ENCODE peak calls at places on chromosomes 1 and 21, in six cellular contexts. One of them, this sample, is unnamed.

GRCh38 chr1:25577151-25577920 is 33.9 kb downstream of the LDLRAP1 start:
- DNase-seq in fibroblast of the aortic adventitia: no peak
- DNase-seq in uterus: no peak
- DNase-seq in epithelial cell of esophagus: no peak
- DNase-seq in NB4: no peak
- DNase-seq in AG04450: no peak
- DNase-seq in this sample: no peak

GRCh38 chr1:233440952-233441401 is 113.5 kb downstream of the MAP3K21 start:
- DNase-seq in uterus: no peak
- DNase-seq in fibroblast of the aortic adventitia: peak
- DNase-seq in NB4: peak
- DNase-seq in AG04450: no peak
- DNase-seq in epithelial cell of esophagus: peak
- DNase-seq in this sample: peak

GRCh38 chr21:44813149-44813548 is 4.7 kb downstream of the SUMO3 start:
- DNase-seq in uterus: no peak
- DNase-seq in AG04450: no peak
- DNase-seq in epithelial cell of esophagus: no peak
- DNase-seq in fibroblast of the aortic adventitia: no peak
- DNase-seq in NB4: no peak
- DNase-seq in this sample: no peak

GRCh38 chr1:160169553-160170399 is 18.4 kb downstream of the ATP1A4 start:
- DNase-seq in NB4: peak
- DNase-seq in epithelial cell of esophagus: no peak
- DNase-seq in fibroblast of the aortic adventitia: no peak
- DNase-seq in AG04450: no peak
- DNase-seq in uterus: no peak
- DNase-seq in this sample: no peak

GRCh38 chr1:66274634-66275033 is 259.3 kb upstream of the SGIP1 start:
- DNase-seq in NB4: no peak
- DNase-seq in AG04450: no peak
- DNase-seq in uterus: no peak
- DNase-seq in epithelial cell of esophagus: peak
- DNase-seq in fibroblast of the aortic adventitia: peak
- DNase-seq in this sample: peak

GRCh38 chr1:85496881-85497582 is 32.1 kb upstream of the DDAH1 start:
- DNase-seq in fibroblast of the aortic adventitia: no peak
- DNase-seq in uterus: no peak
- DNase-seq in AG04450: no peak
- DNase-seq in NB4: no peak
- DNase-seq in epithelial cell of esophagus: no peak
- DNase-seq in this sample: peak

GRCh38 chr1:206560021-206560716 is 52.1 kb downstream of the EIF2D start:
- DNase-seq in uterus: no peak
- DNase-seq in epithelial cell of esophagus: no peak
- DNase-seq in NB4: no peak
- DNase-seq in AG04450: no peak
- DNase-seq in fibroblast of the aortic adventitia: no peak
- DNase-seq in this sample: no peak

GRCh38 chr1:192654607-192655389 is 18.9 kb downstream of the RGS13 start:
- DNase-seq in fibroblast of the aortic adventitia: peak
- DNase-seq in NB4: no peak
- DNase-seq in epithelial cell of esophagus: peak
- DNase-seq in uterus: no peak
- DNase-seq in AG04450: no peak
- DNase-seq in this sample: peak

GRCh38 chr1:10057305-10057704 is 24.5 kb downstream of the UBE4B start:
- DNase-seq in uterus: peak
- DNase-seq in AG04450: no peak
- DNase-seq in NB4: peak
- DNase-seq in fibroblast of the aortic adventitia: peak
- DNase-seq in epithelial cell of esophagus: peak
- DNase-seq in this sample: no peak

GRCh38 chr1:46714976-46715375 is 3.9 kb downstream of the EFCAB14 start:
- DNase-seq in epithelial cell of esophagus: no peak
- DNase-seq in fibroblast of the aortic adventitia: no peak
- DNase-seq in NB4: no peak
- DNase-seq in AG04450: no peak
- DNase-seq in uterus: no peak
- DNase-seq in this sample: no peak

GRCh38 chr1:96306809-96307208 is 414.8 kb upstream of the PTBP2 start:
- DNase-seq in epithelial cell of esophagus: peak
- DNase-seq in AG04450: peak
- DNase-seq in fibroblast of the aortic adventitia: peak
- DNase-seq in uterus: no peak
- DNase-seq in NB4: no peak
- DNase-seq in this sample: peak

GRCh38 chr1:147762233-147763024 is 2.0 kb upstream of the GJA5 start:
- DNase-seq in AG04450: no peak
- DNase-seq in NB4: no peak
- DNase-seq in fibroblast of the aortic adventitia: peak
- DNase-seq in uterus: no peak
- DNase-seq in epithelial cell of esophagus: no peak
- DNase-seq in this sample: no peak

GRCh38 chr21:37808261-37808660 is 108.0 kb downstream of the KCNJ6 start:
- DNase-seq in uterus: no peak
- DNase-seq in epithelial cell of esophagus: no peak
- DNase-seq in AG04450: no peak
- DNase-seq in NB4: no peak
- DNase-seq in fibroblast of the aortic adventitia: no peak
- DNase-seq in this sample: no peak

DNA sequence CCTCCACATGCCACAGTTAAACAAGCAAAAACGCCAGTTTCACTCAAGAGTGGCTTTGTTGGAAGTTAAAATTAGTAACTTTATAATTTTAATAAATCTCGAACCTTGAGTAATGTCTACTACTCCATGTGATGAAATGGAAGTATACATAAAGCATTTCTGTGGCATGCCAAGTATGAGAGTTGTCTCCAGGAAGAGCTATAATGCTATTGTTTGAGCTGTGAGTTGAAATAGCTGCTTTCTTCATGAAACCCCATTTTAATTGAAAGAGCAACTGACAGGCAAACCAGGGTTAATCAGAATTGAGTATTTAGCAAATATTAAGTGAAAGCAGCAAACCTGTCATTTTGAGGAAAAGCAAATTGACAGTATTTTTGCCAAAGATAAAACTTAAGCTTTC is 63.5 kb upstream of the ADAM30 start:
- DNase-seq in fibroblast of the aortic adventitia: no peak
- DNase-seq in epithelial cell of esophagus: no peak
- DNase-seq in uterus: no peak
- DNase-seq in AG04450: no peak
- DNase-seq in NB4: no peak
- DNase-seq in this sample: no peak
- TF ChIP-seq CTCF in fibroblast of the aortic adventitia: no peak
- TF ChIP-seq CTCF in epithelial cell of esophagus: no peak
- TF ChIP-seq CTCF in uterus: no peak
- TF ChIP-seq CTCF in AG04450: no peak
- TF ChIP-seq CTCF in NB4: no peak
- TF ChIP-seq CTCF in this sample: no peak

GRCh38 chr1:204885288-204885711 is 14.6 kb downstream of the NFASC start:
- DNase-seq in fibroblast of the aortic adventitia: peak
- DNase-seq in NB4: no peak
- DNase-seq in epithelial cell of esophagus: peak
- DNase-seq in uterus: peak
- DNase-seq in AG04450: no peak
- DNase-seq in this sample: peak
- H3K4me3 ChIP-seq in fibroblast of the aortic adventitia: no peak
- H3K4me3 ChIP-seq in NB4: no peak
- H3K4me3 ChIP-seq in epithelial cell of esophagus: no peak
- H3K4me3 ChIP-seq in uterus: no peak
- H3K4me3 ChIP-seq in AG04450: no peak
- H3K4me3 ChIP-seq in this sample: no peak

DNA sequence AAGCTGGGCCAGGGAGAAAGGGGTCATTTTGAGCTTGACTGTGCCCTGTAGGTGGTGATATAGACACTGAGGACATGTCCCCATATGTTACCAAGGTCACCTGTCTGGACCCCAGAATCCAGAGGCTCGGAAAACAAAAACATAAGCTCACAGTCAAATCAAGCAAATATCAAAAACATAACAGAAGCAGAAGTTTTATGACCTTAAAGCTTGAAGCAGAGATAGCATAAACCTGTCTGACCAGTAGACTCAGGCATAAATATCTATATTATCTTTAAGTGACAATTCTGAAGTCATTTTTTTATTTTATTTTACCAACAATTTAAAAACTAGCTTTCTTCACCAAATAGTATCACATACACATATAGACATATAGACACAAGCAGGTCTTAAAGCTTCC is 32.8 kb upstream of the RHOU start:
- DNase-seq in epithelial cell of esophagus: no peak
- DNase-seq in uterus: no peak
- DNase-seq in NB4: no peak
- DNase-seq in AG04450: no peak
- DNase-seq in fibroblast of the aortic adventitia: no peak
- DNase-seq in this sample: no peak
- TF ChIP-seq CTCF in epithelial cell of esophagus: no peak
- TF ChIP-seq CTCF in uterus: no peak
- TF ChIP-seq CTCF in NB4: no peak
- TF ChIP-seq CTCF in AG04450: no peak
- TF ChIP-seq CTCF in fibroblast of the aortic adventitia: no peak
- TF ChIP-seq CTCF in this sample: no peak

GRCh38 chr21:14384453-14384852 is 1.5 kb upstream of the HSPA13 start:
- DNase-seq in epithelial cell of esophagus: no peak
- DNase-seq in fibroblast of the aortic adventitia: no peak
- DNase-seq in uterus: no peak
- DNase-seq in NB4: no peak
- DNase-seq in AG04450: no peak
- DNase-seq in this sample: no peak
- H3K4me3 ChIP-seq in epithelial cell of esophagus: no peak
- H3K4me3 ChIP-seq in fibroblast of the aortic adventitia: no peak
- H3K4me3 ChIP-seq in uterus: no peak
- H3K4me3 ChIP-seq in NB4: peak
- H3K4me3 ChIP-seq in AG04450: no peak
- H3K4me3 ChIP-seq in this sample: peak

GRCh38 chr1:154181944-154182341 is 10.0 kb downstream of the TPM3 start:
- DNase-seq in NB4: no peak
- DNase-seq in fibroblast of the aortic adventitia: no peak
- DNase-seq in uterus: no peak
- DNase-seq in epithelial cell of esophagus: no peak
- DNase-seq in AG04450: no peak
- DNase-seq in this sample: no peak

GRCh38 chr1:154182342-154183044 is 9.4 kb downstream of the TPM3 start:
- DNase-seq in epithelial cell of esophagus: peak
- DNase-seq in uterus: peak
- DNase-seq in fibroblast of the aortic adventitia: peak
- DNase-seq in AG04450: peak
- DNase-seq in NB4: peak
- DNase-seq in this sample: peak

GRCh38 chr1:154179951-154180687 is 11.8 kb downstream of the TPM3 start:
- DNase-seq in epithelial cell of esophagus: no peak
- DNase-seq in fibroblast of the aortic adventitia: no peak
- DNase-seq in AG04450: no peak
- DNase-seq in uterus: no peak
- DNase-seq in NB4: peak
- DNase-seq in this sample: no peak

GRCh38 chr1:154186177-154186576 is 5.7 kb downstream of the TPM3 start:
- DNase-seq in uterus: no peak
- DNase-seq in fibroblast of the aortic adventitia: peak
- DNase-seq in NB4: peak
- DNase-seq in epithelial cell of esophagus: peak
- DNase-seq in AG04450: no peak
- DNase-seq in this sample: peak

GRCh38 chr1:154183045-154183968 is 8.6 kb downstream of the TPM3 start:
- DNase-seq in epithelial cell of esophagus: peak
- DNase-seq in NB4: peak
- DNase-seq in AG04450: peak
- DNase-seq in uterus: peak
- DNase-seq in fibroblast of the aortic adventitia: peak
- DNase-seq in this sample: peak
- TF ChIP-seq CTCF in epithelial cell of esophagus: no peak
- TF ChIP-seq CTCF in NB4: no peak
- TF ChIP-seq CTCF in AG04450: no peak
- TF ChIP-seq CTCF in uterus: peak
- TF ChIP-seq CTCF in fibroblast of the aortic adventitia: no peak
- TF ChIP-seq CTCF in this sample: no peak

This sample was measured in foreskin fibroblast.